ENCODE peak calls at places on chromosome 1, in four cellular contexts. W, U, K and S are unnamed samples.
A peak's percentile ranks its signal among the peaks of the same experiment; 100 is the strongest.

GRCh38 chr1:237562247-237562823 is 328.4 kb downstream of the ZP4 start:
- DNase-seq in K (no peak), U (peak; percentile 51), W (no peak), S (no peak)

GRCh38 chr1:110319332-110320167 is 19.6 kb upstream of the RBM15 start:
- DNase-seq in U (no peak), K (no peak), W (no peak), S (no peak)

GRCh38 chr1:174652496-174653280 is 204.9 kb downstream of the GPR52 start:
- DNase-seq in U (no peak), K (no peak), W (no peak), S (no peak)

GRCh38 chr1:17128361-17128760 is 9.1 kb upstream of the PADI2 start:
- DNase-seq in K (no peak), U (no peak), W (no peak), S (peak; percentile 72)

GRCh38 chr1:228305721-228306152 is 97.9 kb downstream of the OBSCN start:
- DNase-seq in W (no peak), U (no peak), K (peak; percentile 50), S (no peak)

GRCh38 chr1:150256549-150257341 is 829 bp upstream of the CA14 start:
- DNase-seq in W (no peak), U (no peak), K (no peak), S (no peak)

GRCh38 chr1:58398714-58399113 is 147.8 kb downstream of the OMA1 start:
- DNase-seq in U (no peak), W (no peak), K (no peak), S (no peak)

GRCh38 chr1:68104155-68104554 is 53.7 kb upstream of the DIRAS3 start:
- DNase-seq in W (no peak), U (no peak), K (no peak), S (no peak)

GRCh38 chr1:87950369-87950768 is 621.7 kb downstream of the LMO4 start:
- DNase-seq in W (no peak), K (no peak), U (peak; percentile 31), S (no peak)

GRCh38 chr1:228813006-228813405 is 77.7 kb downstream of the RHOU start:
- DNase-seq in K (no peak), W (no peak), U (no peak), S (no peak)

GRCh38 chr1:111814642-111815041 is 58.9 kb downstream of the DDX20 start:
- DNase-seq in K (no peak), W (no peak), U (no peak), S (no peak)

GRCh38 chr1:10714337-10715114 is 81.9 kb downstream of the CASZ1 start:
- DNase-seq in K (peak; percentile 82), W (peak; percentile 68), U (no peak), S (no peak)

GRCh38 chr1:248886237-248886895 is 19.7 kb upstream of the PGBD2 start:
- DNase-seq in W (no peak), K (no peak), U (no peak), S (no peak)

GRCh38 chr1:86441581-86441980 is 17.6 kb downstream of the CLCA2 start:
- DNase-seq in K (no peak), U (no peak), W (no peak), S (no peak)

GRCh38 chr1:246784621-246785535 is 60.7 kb downstream of the SCCPDH start:
- DNase-seq in W (no peak), K (no peak), U (no peak), S (no peak)

GRCh38 chr1:236451796-236452373 is 57.8 kb downstream of the EDARADD start:
- DNase-seq in W (no peak), U (peak; percentile 50), K (peak; percentile 58), S (no peak)